ENCODE peak calls at places on chromosome 6, in ten cellular contexts. One of them, this sample, is unnamed.

GRCh38 chr6:45728674-45729073 is 287.0 kb downstream of the CLIC5 start:
- DNase-seq in spleen: no peak
- DNase-seq in sigmoid colon: no peak
- DNase-seq in GM12878: no peak
- DNase-seq in stomach: no peak
- DNase-seq in GM23338: no peak
- DNase-seq in esophagus muscularis mucosa: no peak
- DNase-seq in prostate gland: peak
- DNase-seq in HL-60: no peak
- DNase-seq in K562: no peak
- DNase-seq in this sample: no peak

GRCh38 chr6:138297761-138298298 is 79.5 kb upstream of the PBOV1 start:
- DNase-seq in spleen: no peak
- DNase-seq in sigmoid colon: no peak
- DNase-seq in GM12878: no peak
- DNase-seq in stomach: no peak
- DNase-seq in GM23338: no peak
- DNase-seq in esophagus muscularis mucosa: peak
- DNase-seq in prostate gland: no peak
- DNase-seq in HL-60: no peak
- DNase-seq in K562: no peak
- DNase-seq in this sample: no peak

GRCh38 chr6:81362246-81362645 is 390.2 kb downstream of the TENT5A start:
- DNase-seq in spleen: no peak
- DNase-seq in sigmoid colon: no peak
- DNase-seq in GM12878: no peak
- DNase-seq in stomach: no peak
- DNase-seq in GM23338: no peak
- DNase-seq in esophagus muscularis mucosa: no peak
- DNase-seq in prostate gland: no peak
- DNase-seq in HL-60: no peak
- DNase-seq in K562: no peak
- DNase-seq in this sample: no peak

GRCh38 chr6:85537055-85537494 is 56.6 kb downstream of the SNX14 start:
- DNase-seq in spleen: no peak
- DNase-seq in sigmoid colon: no peak
- DNase-seq in GM12878: no peak
- DNase-seq in stomach: no peak
- DNase-seq in GM23338: no peak
- DNase-seq in esophagus muscularis mucosa: no peak
- DNase-seq in prostate gland: no peak
- DNase-seq in HL-60: no peak
- DNase-seq in K562: no peak
- DNase-seq in this sample: no peak

GRCh38 chr6:147642458-147642857 is 134.0 kb downstream of the SAMD5 start:
- DNase-seq in spleen: no peak
- DNase-seq in sigmoid colon: no peak
- DNase-seq in GM12878: no peak
- DNase-seq in stomach: no peak
- DNase-seq in GM23338: no peak
- DNase-seq in esophagus muscularis mucosa: no peak
- DNase-seq in prostate gland: no peak
- DNase-seq in HL-60: no peak
- DNase-seq in K562: no peak
- DNase-seq in this sample: no peak

GRCh38 chr6:162750776-162751175 is 23.0 kb downstream of the PACRG start:
- DNase-seq in spleen: no peak
- DNase-seq in sigmoid colon: no peak
- DNase-seq in GM12878: no peak
- DNase-seq in stomach: no peak
- DNase-seq in GM23338: no peak
- DNase-seq in esophagus muscularis mucosa: no peak
- DNase-seq in prostate gland: no peak
- DNase-seq in HL-60: no peak
- DNase-seq in K562: no peak
- DNase-seq in this sample: no peak

GRCh38 chr6:169589699-169590257 is 112.1 kb downstream of the WDR27 start:
- DNase-seq in spleen: no peak
- DNase-seq in sigmoid colon: no peak
- DNase-seq in GM12878: no peak
- DNase-seq in stomach: no peak
- DNase-seq in GM23338: no peak
- DNase-seq in esophagus muscularis mucosa: no peak
- DNase-seq in prostate gland: no peak
- DNase-seq in HL-60: no peak
- DNase-seq in K562: no peak
- DNase-seq in this sample: no peak

GRCh38 chr6:87473419-87473903 is 687 bp downstream of the SLC35A1 start:
- DNase-seq in spleen: no peak
- DNase-seq in sigmoid colon: no peak
- DNase-seq in GM12878: peak
- DNase-seq in stomach: peak
- DNase-seq in GM23338: no peak
- DNase-seq in esophagus muscularis mucosa: no peak
- DNase-seq in prostate gland: peak
- DNase-seq in HL-60: peak
- DNase-seq in K562: no peak
- DNase-seq in this sample: no peak

GRCh38 chr6:90472716-90473115 is 114.2 kb downstream of the MAP3K7 start:
- DNase-seq in spleen: no peak
- DNase-seq in sigmoid colon: no peak
- DNase-seq in GM12878: no peak
- DNase-seq in stomach: no peak
- DNase-seq in GM23338: no peak
- DNase-seq in esophagus muscularis mucosa: no peak
- DNase-seq in prostate gland: no peak
- DNase-seq in HL-60: no peak
- DNase-seq in K562: no peak
- DNase-seq in this sample: no peak

GRCh38 chr6:93337014-93337413 is 82.3 kb downstream of the EPHA7 start:
- DNase-seq in spleen: no peak
- DNase-seq in sigmoid colon: no peak
- DNase-seq in GM12878: no peak
- DNase-seq in stomach: no peak
- DNase-seq in GM23338: no peak
- DNase-seq in esophagus muscularis mucosa: no peak
- DNase-seq in prostate gland: no peak
- DNase-seq in HL-60: no peak
- DNase-seq in K562: no peak
- DNase-seq in this sample: no peak

GRCh38 chr6:10837009-10837691 is 1.2 kb downstream of the MAK start:
- DNase-seq in spleen: peak
- DNase-seq in sigmoid colon: no peak
- DNase-seq in GM12878: no peak
- DNase-seq in stomach: peak
- DNase-seq in GM23338: peak
- DNase-seq in esophagus muscularis mucosa: no peak
- DNase-seq in prostate gland: peak
- DNase-seq in HL-60: no peak
- DNase-seq in K562: peak
- DNase-seq in this sample: peak

GRCh38 chr6:123215211-123215610 is 219.2 kb downstream of the CLVS2 start:
- DNase-seq in spleen: no peak
- DNase-seq in sigmoid colon: no peak
- DNase-seq in GM12878: no peak
- DNase-seq in stomach: no peak
- DNase-seq in GM23338: no peak
- DNase-seq in esophagus muscularis mucosa: no peak
- DNase-seq in prostate gland: no peak
- DNase-seq in HL-60: no peak
- DNase-seq in K562: no peak
- DNase-seq in this sample: no peak

GRCh38 chr6:2630362-2630761 is 120.4 kb downstream of the MYLK4 start:
- DNase-seq in spleen: no peak
- DNase-seq in sigmoid colon: no peak
- DNase-seq in GM12878: no peak
- DNase-seq in stomach: no peak
- DNase-seq in GM23338: no peak
- DNase-seq in esophagus muscularis mucosa: no peak
- DNase-seq in prostate gland: no peak
- DNase-seq in HL-60: no peak
- DNase-seq in K562: peak
- DNase-seq in this sample: no peak

GRCh38 chr6:40798069-40798770 is 211.1 kb upstream of the LRFN2 start:
- DNase-seq in spleen: no peak
- DNase-seq in sigmoid colon: no peak
- DNase-seq in GM12878: no peak
- DNase-seq in stomach: no peak
- DNase-seq in GM23338: peak
- DNase-seq in esophagus muscularis mucosa: no peak
- DNase-seq in prostate gland: no peak
- DNase-seq in HL-60: no peak
- DNase-seq in K562: no peak
- DNase-seq in this sample: no peak

GRCh38 chr6:16769131-16769985 is 8.1 kb upstream of the ATXN1 start:
- DNase-seq in spleen: no peak
- DNase-seq in sigmoid colon: peak
- DNase-seq in GM12878: no peak
- DNase-seq in stomach: peak
- DNase-seq in GM23338: peak
- DNase-seq in esophagus muscularis mucosa: no peak
- DNase-seq in prostate gland: peak
- DNase-seq in HL-60: peak
- DNase-seq in K562: peak
- DNase-seq in this sample: no peak
- TF ChIP-seq POLR2AphosphoS5 in spleen: no peak
- TF ChIP-seq POLR2AphosphoS5 in sigmoid colon: peak
- TF ChIP-seq POLR2AphosphoS5 in GM12878: no peak
- TF ChIP-seq POLR2AphosphoS5 in stomach: no peak
- TF ChIP-seq POLR2AphosphoS5 in GM23338: no peak
- TF ChIP-seq POLR2AphosphoS5 in esophagus muscularis mucosa: peak
- TF ChIP-seq POLR2AphosphoS5 in prostate gland: peak
- TF ChIP-seq POLR2AphosphoS5 in HL-60: no peak
- TF ChIP-seq POLR2AphosphoS5 in K562: no peak
- TF ChIP-seq POLR2AphosphoS5 in this sample: no peak

GRCh38 chr6:27254566-27254965 is 7.1 kb downstream of the PRSS16 start:
- DNase-seq in spleen: no peak
- DNase-seq in sigmoid colon: no peak
- DNase-seq in GM12878: no peak
- DNase-seq in stomach: no peak
- DNase-seq in GM23338: no peak
- DNase-seq in esophagus muscularis mucosa: no peak
- DNase-seq in prostate gland: no peak
- DNase-seq in HL-60: no peak
- DNase-seq in K562: no peak
- DNase-seq in this sample: no peak

GRCh38 chr6:27250277-27250954 is 2.9 kb downstream of the PRSS16 start:
- DNase-seq in spleen: no peak
- DNase-seq in sigmoid colon: no peak
- DNase-seq in GM12878: no peak
- DNase-seq in stomach: no peak
- DNase-seq in GM23338: peak
- DNase-seq in esophagus muscularis mucosa: no peak
- DNase-seq in prostate gland: no peak
- DNase-seq in HL-60: no peak
- DNase-seq in K562: no peak
- DNase-seq in this sample: no peak

GRCh38 chr6:27250955-27251671 is 3.6 kb downstream of the PRSS16 start:
- DNase-seq in spleen: peak
- DNase-seq in sigmoid colon: no peak
- DNase-seq in GM12878: peak
- DNase-seq in stomach: peak
- DNase-seq in GM23338: peak
- DNase-seq in esophagus muscularis mucosa: no peak
- DNase-seq in prostate gland: peak
- DNase-seq in HL-60: peak
- DNase-seq in K562: peak
- DNase-seq in this sample: peak

GRCh38 chr6:27248783-27249182 is 1.3 kb downstream of the PRSS16 start:
- DNase-seq in spleen: no peak
- DNase-seq in sigmoid colon: no peak
- DNase-seq in GM12878: no peak
- DNase-seq in stomach: no peak
- DNase-seq in GM23338: no peak
- DNase-seq in esophagus muscularis mucosa: no peak
- DNase-seq in prostate gland: no peak
- DNase-seq in HL-60: no peak
- DNase-seq in K562: no peak
- DNase-seq in this sample: no peak

GRCh38 chr6:27251672-27252251 is 4.3 kb downstream of the PRSS16 start:
- DNase-seq in spleen: peak
- DNase-seq in sigmoid colon: no peak
- DNase-seq in GM12878: peak
- DNase-seq in stomach: peak
- DNase-seq in GM23338: peak
- DNase-seq in esophagus muscularis mucosa: no peak
- DNase-seq in prostate gland: peak
- DNase-seq in HL-60: peak
- DNase-seq in K562: peak
- DNase-seq in this sample: peak
- TF ChIP-seq POLR2AphosphoS5 in spleen: peak
- TF ChIP-seq POLR2AphosphoS5 in sigmoid colon: no peak
- TF ChIP-seq POLR2AphosphoS5 in GM12878: no peak
- TF ChIP-seq POLR2AphosphoS5 in stomach: no peak
- TF ChIP-seq POLR2AphosphoS5 in GM23338: no peak
- TF ChIP-seq POLR2AphosphoS5 in esophagus muscularis mucosa: no peak
- TF ChIP-seq POLR2AphosphoS5 in prostate gland: peak
- TF ChIP-seq POLR2AphosphoS5 in HL-60: no peak
- TF ChIP-seq POLR2AphosphoS5 in K562: no peak
- TF ChIP-seq POLR2AphosphoS5 in this sample: no peak

GRCh38 chr6:71512256-71512655 is 223.6 kb downstream of the OGFRL1 start:
- DNase-seq in spleen: no peak
- DNase-seq in sigmoid colon: no peak
- DNase-seq in GM12878: no peak
- DNase-seq in stomach: no peak
- DNase-seq in GM23338: no peak
- DNase-seq in esophagus muscularis mucosa: no peak
- DNase-seq in prostate gland: no peak
- DNase-seq in HL-60: no peak
- DNase-seq in K562: no peak
- DNase-seq in this sample: no peak
- TF ChIP-seq POLR2AphosphoS5 in spleen: no peak
- TF ChIP-seq POLR2AphosphoS5 in sigmoid colon: no peak
- TF ChIP-seq POLR2AphosphoS5 in GM12878: no peak
- TF ChIP-seq POLR2AphosphoS5 in stomach: no peak
- TF ChIP-seq POLR2AphosphoS5 in GM23338: no peak
- TF ChIP-seq POLR2AphosphoS5 in esophagus muscularis mucosa: no peak
- TF ChIP-seq POLR2AphosphoS5 in prostate gland: no peak
- TF ChIP-seq POLR2AphosphoS5 in HL-60: no peak
- TF ChIP-seq POLR2AphosphoS5 in K562: no peak
- TF ChIP-seq POLR2AphosphoS5 in this sample: no peak

GRCh38 chr6:96345501-96345900 is 176.1 kb upstream of the UFL1 start:
- DNase-seq in spleen: no peak
- DNase-seq in sigmoid colon: no peak
- DNase-seq in GM12878: no peak
- DNase-seq in stomach: no peak
- DNase-seq in GM23338: no peak
- DNase-seq in esophagus muscularis mucosa: no peak
- DNase-seq in prostate gland: no peak
- DNase-seq in HL-60: no peak
- DNase-seq in K562: no peak
- DNase-seq in this sample: no peak

DNA sequence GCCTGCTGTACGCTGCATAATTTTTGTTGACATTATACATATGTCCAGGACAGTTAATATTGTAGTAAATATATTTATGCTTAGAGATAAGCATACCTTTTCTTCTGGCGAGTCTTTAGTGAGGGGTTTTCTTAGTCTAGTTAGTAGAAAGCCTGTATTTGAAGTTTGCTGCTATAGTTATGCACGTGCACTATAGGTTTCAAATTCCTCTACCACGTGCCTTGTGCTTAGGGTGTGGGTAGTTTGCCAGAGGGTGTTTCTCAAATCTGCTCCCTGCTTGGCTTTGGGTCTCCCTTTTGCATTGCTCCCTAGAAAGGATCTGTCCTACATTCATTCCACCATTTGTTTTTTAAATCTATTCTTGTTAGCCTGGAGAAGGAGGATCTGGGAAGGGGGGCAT is 181.4 kb upstream of the UFL1 start:
- DNase-seq in spleen: no peak
- DNase-seq in sigmoid colon: no peak
- DNase-seq in GM12878: no peak
- DNase-seq in stomach: no peak
- DNase-seq in GM23338: no peak
- DNase-seq in esophagus muscularis mucosa: no peak
- DNase-seq in prostate gland: no peak
- DNase-seq in HL-60: no peak
- DNase-seq in K562: no peak
- DNase-seq in this sample: no peak
- TF ChIP-seq POLR2AphosphoS5 in spleen: no peak
- TF ChIP-seq POLR2AphosphoS5 in sigmoid colon: no peak
- TF ChIP-seq POLR2AphosphoS5 in GM12878: no peak
- TF ChIP-seq POLR2AphosphoS5 in stomach: no peak
- TF ChIP-seq POLR2AphosphoS5 in GM23338: no peak
- TF ChIP-seq POLR2AphosphoS5 in esophagus muscularis mucosa: no peak
- TF ChIP-seq POLR2AphosphoS5 in prostate gland: no peak
- TF ChIP-seq POLR2AphosphoS5 in HL-60: no peak
- TF ChIP-seq POLR2AphosphoS5 in K562: no peak
- TF ChIP-seq POLR2AphosphoS5 in this sample: no peak

This sample was measured in GM12892.